ENCODE peak calls at places on chromosomes 1 and 21, in eight cellular contexts. L is HL-60; T is CD4-positive, alpha-beta T cell; Y is stimulated activated CD8-positive, alpha-beta memory T cell treated with anti-CD3 and anti-CD28 coated beads, Interleukin-7, amount 100 ng/mL, for 24 hours; C is activated T-helper 9 cell treated with anti-CD3 and anti-CD28 coated beads, Interleukin-2, amount 50 U/mL, for 16 hours; P is upper lobe of right lung; O is iris pigment epithelial cell; R is neural crest cell. U is an unnamed sample.

GRCh38 chr1:232029297-232029696 is 402.7 kb downstream of the DISC1 start:
- DNase-seq in L (no peak), O (no peak), P (no peak), C (no peak), T (no peak), Y (no peak), R (no peak), U (no peak)

GRCh38 chr1:231376101-231376500 is 38.0 kb downstream of the SPRTN start:
- DNase-seq in O (peak; percentile 22), L (no peak), T (no peak), C (no peak), P (no peak), Y (no peak), R (no peak), U (no peak)

GRCh38 chr1:244030481-244031040 is 20.5 kb upstream of the ZBTB18 start:
- DNase-seq in P (no peak), R (no peak), L (no peak), C (no peak), O (no peak), Y (no peak), T (no peak), U (no peak)

GRCh38 chr1:190179817-190180216 is 297.8 kb downstream of the BRINP3 start:
- DNase-seq in R (no peak), L (no peak), Y (no peak), C (no peak), T (no peak), O (peak; percentile 74), P (no peak), U (no peak)

GRCh38 chr21:25742900-25743299 is 8.1 kb downstream of the GABPA start:
- DNase-seq in C (no peak), Y (no peak), O (no peak), L (no peak), P (no peak), T (no peak), R (no peak), U (no peak)

GRCh38 chr1:26409191-26409751 is 1.3 kb upstream of the LIN28A start:
- DNase-seq in O (no peak), Y (no peak), T (no peak), L (no peak), C (no peak), R (peak; percentile 89), P (peak; percentile 51), U (no peak)

GRCh38 chr1:231827337-231828105 is 200.9 kb downstream of the DISC1 start:
- DNase-seq in P (no peak), Y (no peak), R (no peak), C (no peak), T (no peak), L (no peak), O (peak; percentile 85), U (no peak)

GRCh38 chr1:9823943-9824701 is at the start of gene CLSTN1:
- DNase-seq in L (peak; percentile 69), P (peak; percentile 94), T (peak; percentile 87), O (peak; percentile 87), Y (peak; percentile 83), R (peak; percentile 84), C (peak; percentile 85), U (peak; percentile 72)

GRCh38 chr1:151945725-151946365 is 36.5 kb upstream of the THEM4 start:
- DNase-seq in L (peak; percentile 87), P (peak; percentile 86), C (peak; percentile 71), R (peak; percentile 16), Y (peak; percentile 45), T (peak; percentile 75), O (peak; percentile 93), U (no peak)

GRCh38 chr1:19473119-19473518 is 12.2 kb downstream of the CAPZB start:
- DNase-seq in O (no peak), C (no peak), P (no peak), T (no peak), L (no peak), Y (no peak), R (no peak), U (no peak)

GRCh38 chr1:247367786-247368342 is 36.2 kb upstream of the ZNF496 start:
- DNase-seq in L (no peak), O (peak; percentile 53), R (no peak), T (no peak), Y (no peak), C (no peak), P (no peak), U (peak; percentile 67)

GRCh38 chr1:47561523-47562007 is 123.7 kb downstream of the FOXD2 start:
- DNase-seq in Y (no peak), L (no peak), T (no peak), O (no peak), R (no peak), C (no peak), P (no peak), U (no peak)

U was measured in CMK.